ENCODE peak calls at places on chromosomes 1 and 21, in five cellular contexts. Y is fibroblast of villous mesenchyme; C is activated CD8-positive, alpha-beta memory T cell treated with anti-CD3 and anti-CD28 coated beads, Interleukin-2, amount 10 ng/mL, durations not matched to agents 7 days and 5 days; W is BE2C; E is GM10248. Q is an unnamed sample.
A peak's percentile ranks its signal among the peaks of the same experiment; 100 is the strongest.

GRCh38 chr1:43554444-43554992 is 23.8 kb downstream of the PTPRF start:
- DNase-seq in W (no peak), C (peak; percentile 50), E (peak; percentile 52), Y (peak; percentile 61), Q (peak; percentile 50)

GRCh38 chr1:119648620-119649004 is 546 bp upstream of the ZNF697 start:
- DNase-seq in E (no peak), W (no peak), C (no peak), Y (peak; percentile 52), Q (no peak)

GRCh38 chr1:190904091-190904695 is 426.5 kb upstream of the BRINP3 start:
- DNase-seq in E (no peak), C (no peak), Y (no peak), W (no peak), Q (no peak)

GRCh38 chr1:203525685-203526084 is 31.7 kb downstream of the OPTC start:
- DNase-seq in E (no peak), C (no peak), W (no peak), Y (no peak), Q (no peak)

GRCh38 chr21:17782051-17782450 is 37.1 kb downstream of the C21orf91 start:
- DNase-seq in C (no peak), W (no peak), E (no peak), Y (no peak), Q (peak; percentile 30)

GRCh38 chr21:33265664-33266049 is 510 bp upstream of the IL10RB start:
- DNase-seq in Y (peak; percentile 50), C (no peak), W (no peak), E (peak; percentile 63), Q (peak; percentile 80)

GRCh38 chr1:230540416-230540815 is 101.9 kb upstream of the COG2 start:
- DNase-seq in W (no peak), C (no peak), E (no peak), Y (no peak), Q (no peak)

GRCh38 chr1:14961661-14962267 is 191.8 kb upstream of the TMEM51 start:
- DNase-seq in C (no peak), Y (no peak), W (no peak), E (no peak), Q (peak; percentile 15)

GRCh38 chr1:107547363-107548155 is 406.7 kb downstream of the NTNG1 start:
- DNase-seq in W (no peak), Y (no peak), C (no peak), E (no peak), Q (no peak)

GRCh38 chr1:155833665-155834295 is 23.2 kb downstream of the GON4L start:
- DNase-seq in E (no peak), Y (no peak), C (no peak), W (no peak), Q (no peak)

GRCh38 chr1:205048382-205048781 is 5.4 kb downstream of the CNTN2 start:
- DNase-seq in C (no peak), W (no peak), Y (no peak), E (no peak), Q (no peak)

GRCh38 chr1:147700042-147700711 is 29.9 kb upstream of the ACP6 start:
- DNase-seq in C (peak; percentile 71), Y (peak; percentile 57), W (peak; percentile 70), E (peak; percentile 59), Q (peak; percentile 67)

GRCh38 chr1:230681599-230681998 is 32.3 kb downstream of the AGT start:
- DNase-seq in W (peak; percentile 30), Y (peak; percentile 78), C (peak; percentile 46), E (no peak), Q (no peak)

GRCh38 chr1:197486948-197487347 is 218.9 kb downstream of the CRB1 start:
- DNase-seq in W (peak; percentile 56), C (no peak), E (no peak), Y (no peak), Q (no peak)

Q was measured in OCI-LY7.